ENCODE peak calls at places on chromosomes 4 and X, in nine cellular contexts. F is foreskin fibroblast; O is bronchial epithelial cell; J is GM13977; Z is left lung; S is activated B cell treated with CpG ODN at 0.5 μM for 24 hours; L is thoracic aorta; T is AG04450; P is CD4-positive, alpha-beta T cell. Q is an unnamed sample.

GRCh38 chrX:82757614-82758013 is 750.5 kb upstream of the POU3F4 start:
- DNase-seq in F (no peak), O (peak), J (no peak), Z (no peak), S (no peak), L (no peak), T (no peak), P (no peak), Q (no peak)

GRCh38 chr4:8427761-8428287 is 12.7 kb downstream of the ACOX3 start:
- DNase-seq in F (peak), O (peak), J (peak), Z (no peak), S (no peak), L (peak), T (no peak), P (no peak), Q (no peak)

GRCh38 chr4:183591301-183591700 is 67.7 kb downstream of the RWDD4 start:
- DNase-seq in F (peak), O (no peak), J (no peak), Z (no peak), S (no peak), L (no peak), T (no peak), P (no peak), Q (no peak)

GRCh38 chrX:31436424-31436823 is 364.6 kb upstream of the FTHL17 start:
- DNase-seq in F (no peak), O (no peak), J (no peak), Z (no peak), S (no peak), L (no peak), T (no peak), P (no peak), Q (no peak)

GRCh38 chr4:27886075-27886474 is 1025.4 kb downstream of the STIM2 start:
- DNase-seq in F (no peak), O (no peak), J (no peak), Z (no peak), S (no peak), L (no peak), T (no peak), P (no peak), Q (no peak)

GRCh38 chrX:115337735-115338134 is 48.2 kb downstream of the LUZP4 start:
- DNase-seq in F (peak), O (no peak), J (no peak), Z (no peak), S (no peak), L (no peak), T (peak), P (no peak), Q (no peak)

GRCh38 chr4:30380404-30380998 is 339.7 kb upstream of the PCDH7 start:
- DNase-seq in F (no peak), O (peak), J (peak), Z (no peak), S (no peak), L (no peak), T (peak), P (no peak), Q (no peak)

GRCh38 chr4:134365852-134366251 is 164.3 kb upstream of the PABPC4L start:
- DNase-seq in F (peak), O (peak), J (no peak), Z (no peak), S (no peak), L (no peak), T (no peak), P (no peak), Q (no peak)

GRCh38 chr4:71639380-71639779 is 144.5 kb downstream of the GC start:
- DNase-seq in F (no peak), O (no peak), J (no peak), Z (no peak), S (no peak), L (no peak), T (no peak), P (no peak), Q (no peak)

GRCh38 chr4:83922419-83922818 is 386.5 kb downstream of the GPAT3 start:
- DNase-seq in F (no peak), O (no peak), J (no peak), Z (no peak), S (no peak), L (no peak), T (no peak), P (no peak), Q (no peak)

GRCh38 chr4:121096629-121097028 is 24.3 kb upstream of the NDNF start:
- DNase-seq in F (peak), O (peak), J (no peak), Z (no peak), S (no peak), L (no peak), T (peak), P (no peak), Q (no peak)

GRCh38 chr4:70564033-70564432 is 28.0 kb upstream of the AMBN start:
- DNase-seq in F (no peak), O (no peak), J (no peak), Z (no peak), S (no peak), L (no peak), T (no peak), P (no peak), Q (peak)

GRCh38 chrX:115177941-115178340 is 11.3 kb upstream of the RBMXL3 start:
- DNase-seq in F (no peak), O (peak), J (no peak), Z (no peak), S (no peak), L (no peak), T (peak), P (no peak), Q (no peak)

GRCh38 chr4:100841911-100842310 is 324.1 kb upstream of the EMCN start:
- DNase-seq in F (peak), O (peak), J (no peak), Z (no peak), S (no peak), L (no peak), T (no peak), P (no peak), Q (no peak)

GRCh38 chr4:59818656-59819055 is 1381.5 kb upstream of the ADGRL3 start:
- DNase-seq in F (no peak), O (no peak), J (peak), Z (peak), S (no peak), L (no peak), T (no peak), P (no peak), Q (no peak)

GRCh38 chrX:67725471-67725870 is 181.7 kb downstream of the AR start:
- DNase-seq in F (peak), O (no peak), J (no peak), Z (no peak), S (no peak), L (no peak), T (no peak), P (no peak), Q (no peak)

GRCh38 chrX:11190745-11191510 is 79.8 kb downstream of the HCCS start:
- DNase-seq in F (no peak), O (peak), J (no peak), Z (no peak), S (no peak), L (no peak), T (no peak), P (no peak), Q (no peak)

GRCh38 chrX:21932277-21932996 is 8.1 kb upstream of the SMS start:
- DNase-seq in F (peak), O (peak), J (no peak), Z (no peak), S (no peak), L (no peak), T (peak), P (no peak), Q (no peak)

GRCh38 chrX:116232833-116233232 is 62.3 kb downstream of the AGTR2 start:
- DNase-seq in F (no peak), O (peak), J (no peak), Z (no peak), S (no peak), L (no peak), T (no peak), P (no peak), Q (no peak)

GRCh38 chrX:138026211-138026610 is 460.3 kb downstream of the ZIC3 start:
- DNase-seq in F (no peak), O (no peak), J (peak), Z (no peak), S (no peak), L (no peak), T (no peak), P (no peak), Q (no peak)

GRCh38 chr4:186651181-186651603 is 72.5 kb downstream of the FAT1 start:
- DNase-seq in F (no peak), O (no peak), J (no peak), Z (no peak), S (no peak), L (no peak), T (no peak), P (no peak), Q (no peak)

GRCh38 chrX:155966876-155967275 is 30.6 kb upstream of the IL9R start:
- DNase-seq in F (peak), O (peak), J (peak), Z (no peak), S (no peak), L (no peak), T (no peak), P (no peak), Q (no peak)

GRCh38 chr4:173442223-173442932 is 43.5 kb upstream of the SCRG1 start:
- DNase-seq in F (no peak), O (no peak), J (no peak), Z (no peak), S (no peak), L (no peak), T (no peak), P (no peak), Q (no peak)

GRCh38 chr4:121072836-121073362 is 564 bp upstream of the NDNF start:
- DNase-seq in F (no peak), O (no peak), J (no peak), Z (peak), S (no peak), L (no peak), T (no peak), P (no peak), Q (no peak)

GRCh38 chrX:32195611-32196010 is 1015.7 kb downstream of the DMD start:
- DNase-seq in F (no peak), O (no peak), J (no peak), Z (no peak), S (no peak), L (no peak), T (no peak), P (no peak), Q (no peak)

GRCh38 chr4:85928775-85929585 is 430.9 kb downstream of the MAPK10 start:
- DNase-seq in F (no peak), O (peak), J (no peak), Z (no peak), S (no peak), L (no peak), T (no peak), P (no peak), Q (no peak)

GRCh38 chrX:78747471-78747870 is at the start of gene LPAR4:
- DNase-seq in F (peak), O (no peak), J (no peak), Z (no peak), S (no peak), L (no peak), T (no peak), P (no peak), Q (no peak)

GRCh38 chrX:72245461-72246089 is 6.7 kb upstream of the ERCC6L start:
- DNase-seq in F (peak), O (peak), J (peak), Z (no peak), S (no peak), L (no peak), T (no peak), P (peak), Q (peak)

GRCh38 chr4:148632476-148632875 is 190.3 kb upstream of the NR3C2 start:
- DNase-seq in F (no peak), O (peak), J (no peak), Z (no peak), S (no peak), L (no peak), T (no peak), P (no peak), Q (no peak)

GRCh38 chr4:128812360-128812958 is 3.0 kb downstream of the JADE1 start:
- DNase-seq in F (peak), O (peak), J (peak), Z (peak), S (no peak), L (peak), T (no peak), P (no peak), Q (peak)

GRCh38 chr4:119110121-119110520 is 25.5 kb upstream of the MYOZ2 start:
- DNase-seq in F (no peak), O (no peak), J (no peak), Z (no peak), S (no peak), L (no peak), T (no peak), P (no peak), Q (no peak)

GRCh38 chrX:100874240-100874798 is at the start of gene NOX1:
- DNase-seq in F (no peak), O (no peak), J (no peak), Z (no peak), S (no peak), L (no peak), T (no peak), P (no peak), Q (no peak)

GRCh38 chrX:10159069-10159468 is 2.3 kb downstream of the CLCN4 start:
- DNase-seq in F (no peak), O (no peak), J (no peak), Z (no peak), S (no peak), L (no peak), T (no peak), P (no peak), Q (no peak)

GRCh38 chr4:93671093-93671492 is 157.5 kb upstream of the ATOH1 start:
- DNase-seq in F (no peak), O (no peak), J (no peak), Z (no peak), S (no peak), L (no peak), T (no peak), P (no peak), Q (no peak)

GRCh38 chr4:93670434-93670833 is 158.1 kb upstream of the ATOH1 start:
- DNase-seq in F (no peak), O (no peak), J (no peak), Z (no peak), S (no peak), L (no peak), T (no peak), P (no peak), Q (no peak)
- TF ChIP-seq CTCF in F (no peak), O (no peak), J (no peak), Z (no peak), S (no peak), L (no peak), T (no peak), P (no peak), Q (peak)

DNA sequence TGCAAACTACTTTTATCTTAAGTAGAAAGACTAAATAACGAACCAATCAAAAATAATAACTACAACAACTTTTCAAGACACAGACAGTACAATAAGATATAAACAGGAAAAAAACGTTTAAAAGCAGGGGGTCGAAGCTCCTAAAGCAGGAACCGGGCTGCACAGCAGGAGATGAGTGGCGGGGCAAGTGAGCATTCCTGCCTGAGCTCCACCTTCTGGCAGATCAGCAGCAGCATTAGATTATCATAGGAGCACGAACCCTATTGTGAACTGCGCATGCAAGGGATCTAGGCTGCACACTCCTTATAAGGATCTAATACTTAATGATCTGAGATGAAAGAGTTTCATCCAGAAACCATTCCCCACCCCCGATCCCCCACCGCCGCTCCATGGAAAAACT is 146.2 kb downstream of the TEX11 start:
- DNase-seq in F (no peak), O (no peak), J (no peak), Z (no peak), S (no peak), L (no peak), T (no peak), P (no peak), Q (no peak)
- TF ChIP-seq CTCF in F (no peak), O (no peak), J (no peak), Z (no peak), S (no peak), L (no peak), T (no peak), P (no peak), Q (no peak)

DNA sequence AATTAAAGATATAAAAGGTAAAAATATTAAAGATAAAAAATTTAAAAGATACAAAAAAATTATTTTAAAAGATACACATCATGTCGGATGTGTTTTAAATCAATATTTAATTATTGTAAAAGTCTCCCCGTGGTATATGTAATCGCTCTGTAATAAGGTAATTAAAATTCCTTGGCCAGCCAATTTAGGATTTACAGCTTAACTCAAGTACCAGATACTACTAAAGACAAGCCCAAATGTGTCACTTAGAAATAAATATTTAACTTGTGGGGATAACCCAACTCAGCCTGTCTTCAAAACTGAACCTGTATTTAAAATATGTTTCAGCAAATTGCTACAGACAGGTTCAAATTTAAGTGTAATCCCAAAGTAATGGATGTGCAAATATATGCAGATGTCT is 56.0 kb downstream of the GPR82 start:
- DNase-seq in F (no peak), O (no peak), J (no peak), Z (no peak), S (no peak), L (no peak), T (no peak), P (no peak), Q (no peak)
- TF ChIP-seq CTCF in F (no peak), O (no peak), J (no peak), Z (no peak), S (no peak), L (no peak), T (no peak), P (no peak), Q (no peak)

DNA sequence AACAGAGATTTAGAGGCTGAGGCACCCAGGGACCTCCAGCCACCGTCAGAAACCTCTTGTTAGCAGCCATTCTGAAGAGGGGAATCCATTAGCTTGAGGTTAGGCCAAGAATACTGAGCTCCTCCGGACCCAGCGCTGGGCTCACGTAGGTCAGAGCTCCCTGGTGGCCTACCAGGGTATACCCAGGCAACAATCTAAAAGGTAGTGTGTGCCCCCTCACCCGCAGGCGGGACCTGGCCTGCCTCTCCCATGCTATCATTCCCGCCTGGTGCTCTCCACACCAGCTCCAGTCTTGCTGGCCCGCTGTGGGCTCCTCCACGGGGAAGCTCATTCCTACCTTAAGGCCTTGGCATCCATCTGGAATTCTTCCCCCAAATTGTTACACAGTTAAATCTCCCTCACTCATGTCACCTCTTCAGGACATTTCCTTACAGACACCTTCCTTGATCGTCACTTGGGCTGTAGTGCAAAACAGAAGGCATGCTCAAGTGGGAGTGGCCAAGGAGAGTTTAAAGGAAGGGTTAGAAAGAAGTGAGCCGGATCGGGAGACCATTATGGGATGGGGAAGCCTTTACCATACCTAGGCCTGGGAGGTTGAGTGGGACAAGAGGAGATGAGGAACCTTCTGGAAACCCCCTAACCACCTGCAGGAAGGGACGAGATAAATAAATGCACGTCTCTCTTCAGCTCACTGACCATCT is 102.5 kb downstream of the UCHL1 start:
- DNase-seq in F (no peak), O (no peak), J (no peak), Z (no peak), S (no peak), L (no peak), T (no peak), P (no peak), Q (no peak)
- TF ChIP-seq CTCF in F (no peak), O (no peak), J (no peak), Z (no peak), S (no peak), L (peak), T (no peak), P (no peak), Q (peak)

GRCh38 chrX:121579016-121579760 is 531.8 kb downstream of the GLUD2 start:
- DNase-seq in F (no peak), O (peak), J (peak), Z (no peak), S (no peak), L (no peak), T (no peak), P (no peak), Q (no peak)
- TF ChIP-seq CTCF in F (peak), O (peak), J (peak), Z (no peak), S (no peak), L (no peak), T (no peak), P (peak), Q (peak)

GRCh38 chrX:132022115-132022862 is 813 bp upstream of the STK26 start:
- DNase-seq in F (no peak), O (peak), J (peak), Z (no peak), S (no peak), L (no peak), T (no peak), P (no peak), Q (no peak)
- TF ChIP-seq CTCF in F (peak), O (no peak), J (peak), Z (no peak), S (no peak), L (no peak), T (peak), P (peak), Q (peak)

GRCh38 chrX:40209951-40210617 is 112.3 kb upstream of the BCOR start:
- DNase-seq in F (peak), O (peak), J (no peak), Z (no peak), S (no peak), L (no peak), T (no peak), P (no peak), Q (no peak)

GRCh38 chrX:40205471-40205870 is 107.7 kb upstream of the BCOR start:
- DNase-seq in F (no peak), O (no peak), J (no peak), Z (peak), S (no peak), L (no peak), T (no peak), P (no peak), Q (no peak)

GRCh38 chrX:40213092-40213491 is 115.3 kb upstream of the BCOR start:
- DNase-seq in F (no peak), O (no peak), J (no peak), Z (no peak), S (no peak), L (no peak), T (no peak), P (no peak), Q (no peak)

GRCh38 chrX:40202456-40202855 is 104.7 kb upstream of the BCOR start:
- DNase-seq in F (no peak), O (no peak), J (no peak), Z (no peak), S (no peak), L (no peak), T (no peak), P (no peak), Q (no peak)

GRCh38 chrX:40207626-40208025 is 109.9 kb upstream of the BCOR start:
- DNase-seq in F (peak), O (peak), J (peak), Z (no peak), S (no peak), L (peak), T (no peak), P (no peak), Q (no peak)
- TF ChIP-seq CTCF in F (no peak), O (no peak), J (no peak), Z (no peak), S (no peak), L (no peak), T (no peak), P (no peak), Q (no peak)

DNA sequence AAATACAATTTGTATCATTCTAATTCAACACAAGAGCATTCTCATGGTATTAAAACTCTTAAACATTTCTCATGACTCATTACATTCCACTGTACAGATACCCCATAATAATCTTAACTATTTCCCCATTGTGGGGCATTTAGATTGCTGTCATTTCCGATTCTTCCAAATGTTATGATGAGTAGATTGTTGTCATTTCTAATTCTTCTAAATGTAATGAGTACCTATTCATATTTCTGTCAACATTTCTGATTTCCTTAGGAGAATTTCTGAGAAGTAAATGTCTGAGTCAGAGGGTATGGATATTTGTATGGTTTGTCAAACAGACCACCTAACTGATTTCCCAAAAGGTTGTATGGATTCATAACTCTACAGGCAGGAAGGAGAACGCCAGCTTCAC is 8.3 kb downstream of the S100G start:
- DNase-seq in F (no peak), O (peak), J (no peak), Z (no peak), S (no peak), L (no peak), T (no peak), P (no peak), Q (no peak)
- TF ChIP-seq CTCF in F (no peak), O (no peak), J (no peak), Z (no peak), S (no peak), L (no peak), T (peak), P (no peak), Q (no peak)